ENCODE peak calls at places on chromosomes 1 and 21, in five cellular contexts. R is sigmoid colon, N is cardiac muscle cell, S is OCI-LY7, I is psoas muscle. E is an unnamed sample.

GRCh38 chr1:86016076-86016746 is 140.4 kb downstream of the COL24A1 start:
- DNase-seq in R (no peak), I (no peak), N (no peak), S (no peak), E (no peak)

GRCh38 chr1:44994306-44994898 is 8.0 kb upstream of the EIF2B3 start:
- DNase-seq in N (no peak), S (no peak), I (no peak), R (no peak), E (no peak)

GRCh38 chr1:212232020-212232570 is 53.1 kb upstream of the PPP2R5A start:
- DNase-seq in R (no peak), N (no peak), I (no peak), S (no peak), E (no peak)

GRCh38 chr1:206445116-206445515 is 25.2 kb upstream of the IKBKE start:
- DNase-seq in R (no peak), S (no peak), I (peak), N (no peak), E (peak)

GRCh38 chr1:185567006-185567405 is 167.2 kb upstream of the HMCN1 start:
- DNase-seq in S (no peak), R (no peak), N (peak), I (no peak), E (no peak)

GRCh38 chr1:179091691-179092165 is 9.9 kb downstream of the TOR3A start:
- DNase-seq in I (peak), N (peak), R (peak), S (no peak), E (peak)

GRCh38 chr1:209885403-209886218 is 52.4 kb upstream of the SYT14 start:
- DNase-seq in S (no peak), R (no peak), N (no peak), I (no peak), E (no peak)

GRCh38 chr1:157971723-157972122 is 21.7 kb upstream of the KIRREL1 start:
- DNase-seq in S (no peak), N (no peak), I (no peak), R (no peak), E (no peak)

GRCh38 chr1:196738730-196739129 is 35.9 kb upstream of the CFHR3 start:
- DNase-seq in R (no peak), N (no peak), I (no peak), S (no peak), E (no peak)

GRCh38 chr1:189859385-189859977 is 618.2 kb downstream of the BRINP3 start:
- DNase-seq in R (no peak), I (no peak), S (peak), N (peak), E (no peak)

GRCh38 chr1:1433804-1434130 is 1.7 kb upstream of the VWA1 start:
- DNase-seq in I (no peak), R (no peak), S (no peak), N (peak), E (peak)

GRCh38 chr1:107525146-107525545 is 384.3 kb downstream of the NTNG1 start:
- DNase-seq in N (no peak), I (no peak), S (no peak), R (no peak), E (no peak)

GRCh38 chr21:45302082-45303061 is 14.7 kb upstream of the POFUT2 start:
- DNase-seq in R (peak), I (peak), S (no peak), N (peak), E (peak)

GRCh38 chr21:46115441-46116188 is 17.7 kb downstream of the COL6A2 start:
- DNase-seq in I (no peak), S (no peak), R (peak), N (no peak), E (no peak)

GRCh38 chr1:64516803-64517568 is 47.1 kb downstream of the CACHD1 start:
- DNase-seq in N (no peak), I (no peak), R (no peak), S (no peak), E (no peak)

GRCh38 chr1:26411624-26412074 is 1.0 kb downstream of the LIN28A start:
- DNase-seq in S (no peak), R (no peak), N (no peak), I (no peak), E (no peak)

GRCh38 chr1:184160942-184161698 is 109.6 kb downstream of the TSEN15 start:
- DNase-seq in S (no peak), N (peak), R (no peak), I (peak), E (no peak)

GRCh38 chr1:19053486-19053885 is 97.0 kb upstream of the IFFO2 start:
- DNase-seq in S (no peak), I (no peak), R (no peak), N (no peak), E (no peak)

DNA sequence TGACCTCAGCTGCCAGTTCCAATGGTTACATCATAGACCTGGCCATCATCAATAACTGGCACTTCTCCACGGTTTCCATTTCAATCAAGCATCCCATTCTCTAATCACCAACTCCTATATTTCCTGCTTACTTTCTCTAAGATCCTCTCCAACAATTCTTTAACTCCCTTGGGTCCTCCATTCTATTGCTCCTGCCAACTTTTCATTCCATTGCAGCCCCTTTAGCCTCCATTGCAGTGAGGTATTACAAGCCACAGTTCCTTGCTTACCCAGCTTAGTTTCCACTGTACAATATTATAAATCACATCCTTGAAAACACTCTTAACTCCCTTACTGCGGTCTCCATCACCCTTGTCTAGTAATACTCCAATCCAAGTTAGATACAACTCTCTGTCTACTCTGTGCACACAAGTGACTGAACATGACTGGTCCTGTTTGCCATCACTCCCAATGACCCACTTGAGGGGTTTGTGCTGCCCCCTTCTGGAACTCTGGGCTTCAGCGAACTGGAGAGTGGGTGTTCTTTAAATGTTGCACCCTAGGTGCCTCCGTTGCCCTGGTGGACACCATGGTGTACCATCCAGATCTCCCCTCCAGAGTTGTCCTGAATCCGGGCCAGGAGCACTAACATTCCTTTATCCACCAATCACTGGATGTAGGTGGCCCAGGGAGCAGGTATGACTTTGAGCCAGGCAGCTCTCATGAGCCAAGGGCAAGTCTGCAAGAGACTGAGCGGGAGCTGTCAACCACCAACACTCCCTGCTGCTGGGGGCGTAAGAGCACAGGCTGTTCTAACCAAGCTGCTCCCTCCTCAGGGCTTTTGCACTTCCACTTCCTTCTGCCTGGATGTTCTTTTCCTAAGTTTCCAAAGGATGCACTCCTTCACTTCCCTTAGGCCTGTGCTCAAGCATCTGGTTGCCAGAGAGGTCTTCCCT is 3.7 kb upstream of the FNDC7 start:
- DNase-seq in R (no peak), I (no peak), S (peak), N (peak), E (no peak)
- TF ChIP-seq CTCF in R (no peak), I (no peak), S (peak), N (no peak), E (no peak)

GRCh38 chr1:30761312-30762151 is 4.0 kb upstream of the LAPTM5 start:
- DNase-seq in I (no peak), S (no peak), R (no peak), N (peak), E (peak)

GRCh38 chr1:30763654-30764248 is 6.2 kb upstream of the LAPTM5 start:
- DNase-seq in I (no peak), R (peak), S (no peak), N (no peak), E (no peak)

GRCh38 chr1:30764396-30764795 is 6.8 kb upstream of the LAPTM5 start:
- DNase-seq in N (no peak), S (no peak), R (no peak), I (no peak), E (no peak)

GRCh38 chr1:30762152-30762930 is 4.8 kb upstream of the LAPTM5 start:
- DNase-seq in I (no peak), R (no peak), N (no peak), S (no peak), E (no peak)

GRCh38 chr1:30762931-30763653 is 5.5 kb upstream of the LAPTM5 start:
- DNase-seq in R (no peak), S (no peak), I (no peak), N (no peak), E (no peak)
- H3K27ac ChIP-seq in R (peak), S (no peak), I (peak), N (no peak), E (no peak)

GRCh38 chr21:24050233-24050632 is 1557.0 kb downstream of the MRPL39 start:
- DNase-seq in R (no peak), N (no peak), S (no peak), I (no peak), E (no peak)
- TF ChIP-seq CTCF in R (no peak), N (no peak), S (no peak), I (no peak), E (no peak)

GRCh38 chr1:2972879-2973575 is 48.2 kb upstream of the ACTRT2 start:
- DNase-seq in S (no peak), R (peak), N (no peak), I (no peak), E (peak)

GRCh38 chr1:2973661-2974593 is 47.3 kb upstream of the ACTRT2 start:
- DNase-seq in I (no peak), N (no peak), S (no peak), R (peak), E (no peak)

GRCh38 chr1:2975466-2976179 is 45.6 kb upstream of the ACTRT2 start:
- DNase-seq in N (no peak), S (no peak), I (no peak), R (peak), E (peak)

GRCh38 chr1:2976180-2976562 is 45.1 kb upstream of the ACTRT2 start:
- DNase-seq in R (peak), I (no peak), N (no peak), S (no peak), E (peak)

DNA sequence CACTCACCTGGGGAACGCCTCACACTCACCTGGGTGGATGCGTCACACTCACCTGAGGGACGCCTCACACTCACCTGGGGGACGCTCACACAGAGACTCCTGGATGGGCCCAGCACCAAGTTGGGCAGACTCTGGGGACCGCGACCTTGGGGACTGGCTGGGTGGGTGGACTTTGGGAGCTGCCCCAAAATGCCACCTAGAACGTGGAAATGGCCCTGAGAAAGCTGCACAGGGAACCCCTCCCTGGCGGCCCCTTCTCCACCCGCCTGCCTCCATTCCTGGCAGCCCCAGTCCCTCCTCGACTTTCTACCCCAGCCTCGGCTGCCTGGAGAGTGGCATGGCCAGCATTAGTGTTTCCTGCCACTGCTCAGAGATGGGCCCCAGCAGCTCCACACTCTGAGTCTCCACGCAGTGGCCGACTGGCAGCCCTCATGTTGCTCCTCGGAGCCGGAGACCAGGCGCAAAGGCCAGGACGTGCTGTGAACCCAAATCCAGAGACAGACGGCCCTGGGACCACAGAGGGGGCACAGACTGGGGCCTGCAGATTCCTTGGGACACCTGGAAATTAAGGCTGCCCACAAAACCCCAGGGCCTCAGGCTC is 46.5 kb upstream of the ACTRT2 start:
- DNase-seq in R (peak), N (no peak), S (no peak), I (no peak), E (no peak)
- H3K27ac ChIP-seq in R (no peak), N (no peak), S (no peak), I (no peak), E (no peak)

DNA sequence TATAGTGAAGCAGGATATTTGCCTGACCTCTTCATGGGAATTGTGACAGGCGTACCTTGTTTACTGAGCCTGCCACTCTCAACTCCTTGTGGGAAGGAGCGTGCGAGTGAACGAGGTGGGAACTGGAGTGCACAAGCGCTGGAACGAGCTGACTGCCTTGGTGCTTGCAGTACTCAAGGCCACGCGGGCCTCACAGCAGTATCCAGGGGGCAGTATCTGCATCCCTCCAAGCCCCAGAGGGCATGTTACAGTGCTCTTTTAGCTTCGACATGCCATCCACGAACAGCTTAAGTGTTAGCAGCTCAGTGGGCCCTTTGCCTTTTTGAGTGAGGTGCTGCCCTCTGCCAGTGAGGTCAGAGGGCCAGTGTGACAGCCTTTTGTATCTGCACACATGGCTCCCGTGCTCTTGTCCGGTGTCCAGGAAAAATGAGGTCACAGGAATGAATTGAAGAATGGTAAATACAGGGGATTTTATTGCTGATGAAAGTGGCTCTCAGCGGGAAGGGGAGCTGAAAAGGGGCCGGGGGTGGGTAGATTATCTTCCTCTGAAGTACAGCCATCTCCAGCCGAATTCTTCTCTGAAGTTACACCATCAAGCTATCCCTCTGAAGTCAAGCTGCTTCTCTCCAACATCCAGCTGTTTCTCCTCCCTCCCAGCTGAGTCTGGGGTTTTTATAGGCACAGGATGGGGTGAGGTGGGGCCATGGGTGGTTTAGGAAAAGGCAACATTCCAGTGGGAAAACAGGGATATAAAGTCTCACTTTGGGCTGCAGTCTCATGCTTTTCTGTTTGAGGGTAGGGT is 69.3 kb downstream of the EPB41 start:
- DNase-seq in R (peak), I (peak), S (no peak), N (no peak), E (peak)
- TF ChIP-seq CTCF in R (no peak), I (peak), S (no peak), N (no peak), E (no peak)

GRCh38 chr21:21067375-21067774 is 69.2 kb downstream of the NCAM2 start:
- DNase-seq in N (no peak), S (no peak), R (no peak), I (no peak), E (no peak)
- H3K27ac ChIP-seq in N (no peak), S (no peak), R (no peak), I (no peak), E (no peak)

DNA sequence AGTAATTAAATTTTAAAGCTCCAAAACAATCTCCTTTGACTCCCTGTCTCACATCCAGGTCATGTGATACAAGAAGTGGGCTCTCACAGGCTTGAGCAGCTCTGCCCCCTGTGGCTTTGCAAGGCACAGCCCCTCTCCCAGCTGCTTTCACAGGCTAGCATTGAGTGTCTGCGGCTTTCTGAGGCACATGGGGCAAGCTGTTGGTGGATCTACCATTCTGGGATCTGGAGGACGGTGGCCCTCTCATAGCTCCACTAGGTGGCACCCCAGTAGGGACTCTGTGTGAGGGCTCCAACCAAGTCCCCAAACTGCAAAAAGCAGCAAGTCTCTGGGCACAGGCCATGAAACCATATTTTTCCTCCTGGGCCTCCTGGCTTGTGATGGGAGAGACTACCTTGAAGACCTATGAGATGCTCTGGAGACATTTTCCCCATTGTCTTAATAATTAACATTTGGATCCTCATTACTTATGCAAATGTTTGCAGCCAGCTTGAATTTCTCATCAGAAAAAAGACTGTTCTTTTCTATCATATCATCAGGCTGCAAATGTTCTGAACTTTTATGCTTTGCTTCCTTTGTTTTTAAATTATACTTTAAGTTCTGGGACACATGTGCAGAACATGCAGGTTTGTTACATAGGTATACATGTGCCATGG is 554.1 kb upstream of the OLFM3 start:
- DNase-seq in S (peak), I (no peak), N (peak), R (no peak), E (no peak)
- TF ChIP-seq CTCF in S (peak), I (no peak), N (peak), R (no peak), E (no peak)

GRCh38 chr1:93489756-93490155 is 41.8 kb downstream of the FNBP1L start:
- DNase-seq in R (no peak), S (no peak), N (peak), I (no peak), E (no peak)
- H3K27ac ChIP-seq in R (no peak), S (no peak), N (no peak), I (no peak), E (no peak)